ENCODE peak calls at places on chromosomes 11 and 22, in four cellular contexts. One of them, this sample, is unnamed.

GRCh38 chr22:27746918-27747317 is 54.6 kb downstream of the MN1 start:
- DNase-seq in CD4-positive, CD25-positive, alpha-beta regulatory T cell: no peak
- DNase-seq in HCT116: no peak
- DNase-seq in fibroblast of lung: no peak
- DNase-seq in this sample: no peak

GRCh38 chr11:86811637-86812321 is 11.4 kb downstream of the PRSS23 start:
- DNase-seq in CD4-positive, CD25-positive, alpha-beta regulatory T cell: no peak
- DNase-seq in HCT116: peak; percentile 76
- DNase-seq in fibroblast of lung: peak; percentile 81
- DNase-seq in this sample: no peak

GRCh38 chr11:33875621-33876294 is 16.1 kb downstream of the LMO2 start:
- DNase-seq in CD4-positive, CD25-positive, alpha-beta regulatory T cell: no peak
- DNase-seq in HCT116: no peak
- DNase-seq in fibroblast of lung: no peak
- DNase-seq in this sample: no peak

GRCh38 chr11:118689503-118689851 is 10.0 kb upstream of the TREH start:
- DNase-seq in CD4-positive, CD25-positive, alpha-beta regulatory T cell: no peak
- DNase-seq in HCT116: no peak
- DNase-seq in fibroblast of lung: no peak
- DNase-seq in this sample: no peak

GRCh38 chr22:49568751-49569285 is 258.9 kb downstream of the BRD1 start:
- DNase-seq in CD4-positive, CD25-positive, alpha-beta regulatory T cell: no peak
- DNase-seq in HCT116: no peak
- DNase-seq in fibroblast of lung: no peak
- DNase-seq in this sample: no peak

GRCh38 chr11:109747839-109748238 is 325.8 kb downstream of the C11orf87 start:
- DNase-seq in CD4-positive, CD25-positive, alpha-beta regulatory T cell: no peak
- DNase-seq in HCT116: no peak
- DNase-seq in fibroblast of lung: no peak
- DNase-seq in this sample: no peak

GRCh38 chr22:50446708-50447575 is 27.9 kb downstream of the SBF1 start:
- DNase-seq in CD4-positive, CD25-positive, alpha-beta regulatory T cell: no peak
- DNase-seq in HCT116: no peak
- DNase-seq in fibroblast of lung: no peak
- DNase-seq in this sample: no peak

GRCh38 chr11:20056109-20057054 is 103.9 kb downstream of the DBX1 start:
- DNase-seq in CD4-positive, CD25-positive, alpha-beta regulatory T cell: no peak
- DNase-seq in HCT116: no peak
- DNase-seq in fibroblast of lung: peak; percentile 71
- DNase-seq in this sample: no peak

GRCh38 chr11:91299980-91300379 is 924.6 kb upstream of the FAT3 start:
- DNase-seq in CD4-positive, CD25-positive, alpha-beta regulatory T cell: no peak
- DNase-seq in HCT116: no peak
- DNase-seq in fibroblast of lung: peak; percentile 31
- DNase-seq in this sample: no peak

GRCh38 chr11:68340784-68341556 is 28.6 kb downstream of the LRP5 start:
- DNase-seq in CD4-positive, CD25-positive, alpha-beta regulatory T cell: no peak
- DNase-seq in HCT116: no peak
- DNase-seq in fibroblast of lung: no peak
- DNase-seq in this sample: no peak

GRCh38 chr11:35786918-35787557 is 124.5 kb downstream of the TRIM44 start:
- DNase-seq in CD4-positive, CD25-positive, alpha-beta regulatory T cell: no peak
- DNase-seq in HCT116: no peak
- DNase-seq in fibroblast of lung: peak; percentile 40
- DNase-seq in this sample: no peak

GRCh38 chr22:33073989-33074391 is 15.8 kb upstream of the SYN3 start:
- DNase-seq in CD4-positive, CD25-positive, alpha-beta regulatory T cell: no peak
- DNase-seq in HCT116: no peak
- DNase-seq in fibroblast of lung: peak; percentile 16
- DNase-seq in this sample: no peak

GRCh38 chr22:39318507-39319283 is 728 bp downstream of the RPL3 start:
- DNase-seq in CD4-positive, CD25-positive, alpha-beta regulatory T cell: no peak
- DNase-seq in HCT116: no peak
- DNase-seq in fibroblast of lung: no peak
- DNase-seq in this sample: no peak

GRCh38 chr11:126968915-126969314 is 31.7 kb downstream of the KIRREL3 start:
- DNase-seq in CD4-positive, CD25-positive, alpha-beta regulatory T cell: no peak
- DNase-seq in HCT116: no peak
- DNase-seq in fibroblast of lung: peak; percentile 11
- DNase-seq in this sample: no peak
- H3K27ac ChIP-seq in CD4-positive, CD25-positive, alpha-beta regulatory T cell: no peak overlapping the region
- H3K27ac ChIP-seq in HCT116: no peak overlapping the region
- H3K27ac ChIP-seq in fibroblast of lung: no peak overlapping the region
- H3K27ac ChIP-seq in this sample: no peak overlapping the region

DNA sequence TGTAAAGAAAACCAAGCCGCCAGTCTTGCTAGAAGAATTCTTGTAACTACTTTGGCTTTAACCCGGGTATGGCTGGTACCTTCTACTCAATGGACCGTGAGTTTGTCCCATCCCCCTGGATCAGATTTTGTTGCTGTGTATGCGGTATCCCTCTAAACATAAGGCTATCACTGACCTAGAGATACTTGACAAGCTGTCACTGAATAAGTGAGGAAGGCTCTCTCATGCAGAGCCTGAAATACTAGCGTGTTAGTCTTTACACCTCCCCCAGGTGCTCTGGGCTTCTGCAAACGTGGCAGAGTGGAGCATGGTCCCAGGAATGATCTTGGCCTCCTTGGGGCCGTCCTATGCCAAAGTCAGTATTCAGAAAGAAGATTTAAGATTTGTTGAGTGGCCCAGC is 34.5 kb downstream of the GLB1L2 start:
- DNase-seq in CD4-positive, CD25-positive, alpha-beta regulatory T cell: no peak
- DNase-seq in HCT116: no peak
- DNase-seq in fibroblast of lung: no peak
- DNase-seq in this sample: no peak
- H3K27me3 ChIP-seq in CD4-positive, CD25-positive, alpha-beta regulatory T cell: no peaks in the 10 kb centered on the region
- H3K27me3 ChIP-seq in HCT116: no peaks in the 10 kb centered on the region
- H3K27me3 ChIP-seq in fibroblast of lung: no peaks in the 10 kb centered on the region
- H3K27me3 ChIP-seq in this sample: no peaks in the 10 kb centered on the region

GRCh38 chr11:110857885-110858555 is 145.8 kb upstream of the ARHGAP20 start:
- DNase-seq in CD4-positive, CD25-positive, alpha-beta regulatory T cell: no peak
- DNase-seq in HCT116: no peak
- DNase-seq in fibroblast of lung: peak; percentile 64
- DNase-seq in this sample: no peak
- H3K27ac ChIP-seq in CD4-positive, CD25-positive, alpha-beta regulatory T cell: no peak overlapping the region
- H3K27ac ChIP-seq in HCT116: no peak overlapping the region
- H3K27ac ChIP-seq in fibroblast of lung: peak overlapping the region; percentile 15
- H3K27ac ChIP-seq in this sample: no peak overlapping the region

GRCh38 chr11:123429851-123430735 is at the start of gene GRAMD1B:
- DNase-seq in CD4-positive, CD25-positive, alpha-beta regulatory T cell: peak; percentile 39
- DNase-seq in HCT116: no peak
- DNase-seq in fibroblast of lung: peak; percentile 83
- DNase-seq in this sample: peak; percentile 66
- H3K27me3 ChIP-seq in CD4-positive, CD25-positive, alpha-beta regulatory T cell: no peaks in the 10 kb centered on the region
- H3K27me3 ChIP-seq in HCT116: peaks cover 14% of the 10 kb centered on the region
- H3K27me3 ChIP-seq in fibroblast of lung: no peaks in the 10 kb centered on the region
- H3K27me3 ChIP-seq in this sample: no peaks in the 10 kb centered on the region

GRCh38 chr11:65556470-65557279 is 1.5 kb downstream of the LTBP3 start:
- DNase-seq in CD4-positive, CD25-positive, alpha-beta regulatory T cell: no peak
- DNase-seq in HCT116: no peak
- DNase-seq in fibroblast of lung: no peak
- DNase-seq in this sample: no peak

GRCh38 chr11:65553301-65554001 is 4.7 kb downstream of the LTBP3 start:
- DNase-seq in CD4-positive, CD25-positive, alpha-beta regulatory T cell: peak; percentile 68
- DNase-seq in HCT116: no peak
- DNase-seq in fibroblast of lung: no peak
- DNase-seq in this sample: peak; percentile 67

GRCh38 chr11:65555693-65556231 is 2.4 kb downstream of the LTBP3 start:
- DNase-seq in CD4-positive, CD25-positive, alpha-beta regulatory T cell: no peak
- DNase-seq in HCT116: peak; percentile 71
- DNase-seq in fibroblast of lung: peak; percentile 90
- DNase-seq in this sample: no peak

GRCh38 chr11:65554057-65554818 is 3.9 kb downstream of the LTBP3 start:
- DNase-seq in CD4-positive, CD25-positive, alpha-beta regulatory T cell: no peak
- DNase-seq in HCT116: no peak
- DNase-seq in fibroblast of lung: no peak
- DNase-seq in this sample: no peak

DNA sequence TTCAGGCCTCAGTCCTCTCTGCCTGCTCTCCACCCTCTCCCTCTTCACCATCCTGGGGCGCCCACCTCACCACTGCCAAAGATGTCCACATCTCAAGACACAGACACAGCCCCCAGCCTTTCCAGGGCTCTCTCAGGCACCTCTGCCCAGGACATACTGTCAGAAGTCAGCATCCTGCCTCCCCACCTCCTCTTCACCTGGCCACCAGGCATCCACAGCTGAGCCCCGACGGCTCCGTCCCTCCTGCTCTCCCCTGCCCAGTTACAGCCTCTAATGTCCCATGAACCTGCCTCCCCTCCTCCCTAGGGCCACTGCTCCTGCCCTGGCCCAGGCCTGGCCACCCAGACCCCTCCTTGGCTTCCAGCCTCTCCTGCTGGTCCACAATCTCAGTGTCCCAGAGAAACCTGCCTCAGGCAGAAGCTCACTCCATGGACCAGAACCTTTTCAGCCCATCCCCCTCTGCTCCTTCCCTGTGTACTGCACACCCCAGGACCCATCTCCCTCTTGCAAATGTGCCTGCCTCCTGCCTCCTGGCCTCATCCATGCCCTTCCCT is 3.2 kb downstream of the LTBP3 start:
- DNase-seq in CD4-positive, CD25-positive, alpha-beta regulatory T cell: no peak
- DNase-seq in HCT116: no peak
- DNase-seq in fibroblast of lung: no peak
- DNase-seq in this sample: no peak
- H3K27ac ChIP-seq in CD4-positive, CD25-positive, alpha-beta regulatory T cell: peak overlapping the region; percentile 61
- H3K27ac ChIP-seq in HCT116: peak overlapping the region; percentile 99
- H3K27ac ChIP-seq in fibroblast of lung: no peak overlapping the region
- H3K27ac ChIP-seq in this sample: peak overlapping the region; percentile 72

GRCh38 chr11:87897079-87897478 is 278.2 kb downstream of the RAB38 start:
- DNase-seq in CD4-positive, CD25-positive, alpha-beta regulatory T cell: no peak
- DNase-seq in HCT116: no peak
- DNase-seq in fibroblast of lung: no peak
- DNase-seq in this sample: no peak

GRCh38 chr11:87897921-87898320 is 277.3 kb downstream of the RAB38 start:
- DNase-seq in CD4-positive, CD25-positive, alpha-beta regulatory T cell: no peak
- DNase-seq in HCT116: no peak
- DNase-seq in fibroblast of lung: no peak
- DNase-seq in this sample: no peak

GRCh38 chr11:87892291-87892690 is 283.0 kb downstream of the RAB38 start:
- DNase-seq in CD4-positive, CD25-positive, alpha-beta regulatory T cell: no peak
- DNase-seq in HCT116: no peak
- DNase-seq in fibroblast of lung: no peak
- DNase-seq in this sample: no peak

GRCh38 chr11:87889126-87889525 is 286.1 kb downstream of the RAB38 start:
- DNase-seq in CD4-positive, CD25-positive, alpha-beta regulatory T cell: no peak
- DNase-seq in HCT116: no peak
- DNase-seq in fibroblast of lung: no peak
- DNase-seq in this sample: no peak

GRCh38 chr11:87895021-87895420 is 280.2 kb downstream of the RAB38 start:
- DNase-seq in CD4-positive, CD25-positive, alpha-beta regulatory T cell: no peak
- DNase-seq in HCT116: no peak
- DNase-seq in fibroblast of lung: no peak
- DNase-seq in this sample: no peak
- H3K27me3 ChIP-seq in CD4-positive, CD25-positive, alpha-beta regulatory T cell: no peaks in the 10 kb centered on the region
- H3K27me3 ChIP-seq in HCT116: peaks cover 45% of the 10 kb centered on the region
- H3K27me3 ChIP-seq in fibroblast of lung: no peaks in the 10 kb centered on the region
- H3K27me3 ChIP-seq in this sample: peaks cover 3% of the 10 kb centered on the region

DNA sequence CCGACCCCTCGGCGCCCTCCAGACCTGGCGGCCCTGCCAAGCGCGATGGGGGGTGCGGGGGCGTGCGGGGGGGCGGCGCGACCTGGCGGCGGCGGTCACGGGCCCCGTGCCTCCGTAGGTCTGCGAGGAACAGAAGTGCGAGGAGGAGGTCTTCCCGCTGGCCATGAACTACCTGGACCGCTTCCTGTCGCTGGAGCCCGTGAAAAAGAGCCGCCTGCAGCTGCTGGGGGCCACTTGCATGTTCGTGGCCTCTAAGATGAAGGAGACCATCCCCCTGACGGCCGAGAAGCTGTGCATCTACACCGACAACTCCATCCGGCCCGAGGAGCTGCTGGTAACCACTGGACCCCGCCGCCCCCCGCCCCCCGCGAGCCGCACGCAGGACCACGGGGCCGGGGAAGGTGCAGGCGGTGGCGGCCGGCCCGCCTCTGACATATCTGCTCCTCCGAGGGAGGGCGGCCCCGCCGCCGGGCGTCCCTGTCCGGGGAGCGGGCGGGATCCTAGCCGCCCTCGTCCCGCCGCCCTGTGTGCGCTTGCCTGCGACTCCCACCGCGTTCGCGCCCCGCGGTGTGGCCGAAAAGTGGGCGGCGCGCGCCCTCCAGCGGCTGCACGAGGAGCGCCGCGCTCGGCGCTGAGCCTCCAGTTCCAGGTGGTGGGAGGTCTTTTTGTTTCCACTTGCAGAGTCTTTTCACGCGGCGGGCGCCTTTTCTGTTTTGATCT is 2.1 kb downstream of the CCND1 start:
- DNase-seq in CD4-positive, CD25-positive, alpha-beta regulatory T cell: peak; percentile 52
- DNase-seq in HCT116: no peak
- DNase-seq in fibroblast of lung: peak; percentile 73
- DNase-seq in this sample: peak; percentile 73
- H3K27ac ChIP-seq in CD4-positive, CD25-positive, alpha-beta regulatory T cell: no peak overlapping the region
- H3K27ac ChIP-seq in HCT116: peak overlapping the region; percentile 96
- H3K27ac ChIP-seq in fibroblast of lung: peak overlapping the region; percentile 95
- H3K27ac ChIP-seq in this sample: no peak overlapping the region

GRCh38 chr11:14645247-14645912 is 1.8 kb downstream of the PDE3B start:
- DNase-seq in CD4-positive, CD25-positive, alpha-beta regulatory T cell: no peak
- DNase-seq in HCT116: no peak
- DNase-seq in fibroblast of lung: peak; percentile 37
- DNase-seq in this sample: no peak
- H3K27me3 ChIP-seq in CD4-positive, CD25-positive, alpha-beta regulatory T cell: no peaks in the 10 kb centered on the region
- H3K27me3 ChIP-seq in HCT116: peaks cover 9% of the 10 kb centered on the region
- H3K27me3 ChIP-seq in fibroblast of lung: no peaks in the 10 kb centered on the region
- H3K27me3 ChIP-seq in this sample: no peaks in the 10 kb centered on the region